ENCODE peak calls at places on chromosomes 1 and 21, in nine cellular contexts. A, V, O, Q, X, R, W, K and H are unnamed samples.

GRCh38 chr1:201009967-201010645 is 13.4 kb downstream of the KIF21B start:
- DNase-seq in A (peak), V (no peak), O (no peak), Q (no peak), X (no peak), R (no peak), W (peak), K (no peak), H (no peak)

GRCh38 chr21:27190601-27191000 is 223.7 kb upstream of the ADAMTS5 start:
- DNase-seq in A (no peak), V (peak), O (no peak), Q (peak), X (no peak), R (no peak), W (no peak), K (no peak), H (no peak)

GRCh38 chr21:40466893-40467483 is 380.0 kb downstream of the DSCAM start:
- DNase-seq in A (peak), V (peak), O (peak), Q (no peak), X (peak), R (no peak), W (peak), K (peak), H (peak)

GRCh38 chr1:14071581-14071980 is 371.6 kb downstream of the PRDM2 start:
- DNase-seq in A (no peak), V (peak), O (no peak), Q (no peak), X (no peak), R (no peak), W (no peak), K (no peak), H (no peak)

GRCh38 chr1:1988061-1988945 is 15.3 kb downstream of the CFAP74 start:
- DNase-seq in A (no peak), V (no peak), O (no peak), Q (no peak), X (no peak), R (no peak), W (no peak), K (peak), H (no peak)

GRCh38 chr1:229258031-229258850 is 12.7 kb upstream of the RAB4A start:
- DNase-seq in A (peak), V (peak), O (peak), Q (peak), X (peak), R (peak), W (peak), K (peak), H (peak)

GRCh38 chr1:86825294-86825693 is 88.6 kb downstream of the SELENOF start:
- DNase-seq in A (no peak), V (no peak), O (no peak), Q (peak), X (no peak), R (no peak), W (no peak), K (no peak), H (no peak)

GRCh38 chr1:153945795-153946621 is 510 bp downstream of the DENND4B start:
- DNase-seq in A (peak), V (peak), O (peak), Q (peak), X (peak), R (no peak), W (peak), K (peak), H (peak)

GRCh38 chr1:7434566-7434965 is 336.5 kb upstream of the VAMP3 start:
- DNase-seq in A (no peak), V (no peak), O (no peak), Q (no peak), X (no peak), R (no peak), W (no peak), K (no peak), H (no peak)

GRCh38 chr1:107877749-107878148 is 87.2 kb downstream of the VAV3 start:
- DNase-seq in A (no peak), V (no peak), O (peak), Q (peak), X (no peak), R (no peak), W (no peak), K (no peak), H (no peak)

GRCh38 chr1:168920456-168921094 is 185.9 kb upstream of the ATP1B1 start:
- DNase-seq in A (no peak), V (peak), O (no peak), Q (peak), X (no peak), R (peak), W (no peak), K (no peak), H (peak)

GRCh38 chr1:208238710-208239517 is 5.3 kb downstream of the PLXNA2 start:
- DNase-seq in A (peak), V (peak), O (peak), Q (peak), X (peak), R (peak), W (peak), K (peak), H (peak)

GRCh38 chr1:208216062-208216461 is 28.1 kb downstream of the PLXNA2 start:
- DNase-seq in A (no peak), V (peak), O (no peak), Q (peak), X (no peak), R (no peak), W (no peak), K (no peak), H (no peak)

GRCh38 chr1:153553691-153554608 is 4.9 kb upstream of the S100A3 start:
- DNase-seq in A (no peak), V (no peak), O (no peak), Q (peak), X (no peak), R (no peak), W (no peak), K (no peak), H (no peak)

GRCh38 chr21:41640756-41641509 is 125.9 kb downstream of the RIPK4 start:
- DNase-seq in A (no peak), V (peak), O (no peak), Q (peak), X (no peak), R (no peak), W (no peak), K (no peak), H (no peak)

GRCh38 chr21:26715116-26715515 is 130.1 kb downstream of the ADAMTS1 start:
- DNase-seq in A (no peak), V (no peak), O (no peak), Q (no peak), X (no peak), R (no peak), W (no peak), K (no peak), H (no peak)

GRCh38 chr21:26124421-26124833 is 46.1 kb downstream of the APP start:
- DNase-seq in A (no peak), V (no peak), O (no peak), Q (peak), X (no peak), R (no peak), W (no peak), K (no peak), H (peak)

GRCh38 chr1:11175461-11175860 is 13.7 kb upstream of the ANGPTL7 start:
- DNase-seq in A (no peak), V (no peak), O (no peak), Q (no peak), X (no peak), R (no peak), W (no peak), K (no peak), H (no peak)

DNA sequence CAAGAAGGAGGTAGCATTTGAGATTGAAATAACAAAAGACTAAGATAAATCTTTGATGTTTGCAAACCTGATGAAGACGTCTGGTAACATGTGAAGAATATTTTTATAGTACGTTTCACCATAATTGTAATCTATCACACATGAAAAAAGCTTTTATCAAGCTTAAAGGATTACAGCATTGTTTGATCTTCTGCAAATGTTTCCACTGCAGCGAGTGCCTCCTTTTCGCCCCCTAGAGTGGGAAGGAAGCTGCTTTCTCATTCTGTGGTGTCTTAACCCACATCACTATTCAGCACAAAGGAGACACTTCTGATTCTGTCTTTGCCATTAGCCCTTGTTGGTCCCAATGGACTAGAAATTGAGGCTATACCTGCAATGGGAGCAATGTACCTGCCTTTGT is 46.0 kb upstream of the IL12RB2 start:
- DNase-seq in A (peak), V (no peak), O (peak), Q (no peak), X (no peak), R (no peak), W (peak), K (no peak), H (peak)
- H3K4me2 ChIP-seq in A (no peak), V (no peak), O (no peak), Q (no peak), X (no peak), R (no peak), W (peak), K (no peak), H (no peak)

GRCh38 chr1:197466813-197467212 is 198.8 kb downstream of the CRB1 start:
- DNase-seq in A (no peak), V (no peak), O (no peak), Q (no peak), X (no peak), R (no peak), W (no peak), K (no peak), H (no peak)
- TF ChIP-seq EZH2phosphoT487 in A (no peak), V (no peak), O (no peak), Q (no peak), X (no peak), R (no peak), W (no peak), K (no peak), H (no peak)

GRCh38 chr1:173429517-173430477 is 47.3 kb upstream of the PRDX6 start:
- DNase-seq in A (peak), V (peak), O (peak), Q (peak), X (peak), R (peak), W (peak), K (no peak), H (peak)
- H3K4me2 ChIP-seq in A (peak), V (peak), O (peak), Q (peak), X (peak), R (peak), W (peak), K (peak), H (peak)

GRCh38 chr1:89993541-89993940 is 1.4 kb upstream of the ZNF326 start:
- DNase-seq in A (no peak), V (no peak), O (no peak), Q (no peak), X (no peak), R (no peak), W (no peak), K (no peak), H (no peak)
- TF ChIP-seq EZH2phosphoT487 in A (no peak), V (no peak), O (no peak), Q (no peak), X (no peak), R (no peak), W (no peak), K (no peak), H (no peak)

DNA sequence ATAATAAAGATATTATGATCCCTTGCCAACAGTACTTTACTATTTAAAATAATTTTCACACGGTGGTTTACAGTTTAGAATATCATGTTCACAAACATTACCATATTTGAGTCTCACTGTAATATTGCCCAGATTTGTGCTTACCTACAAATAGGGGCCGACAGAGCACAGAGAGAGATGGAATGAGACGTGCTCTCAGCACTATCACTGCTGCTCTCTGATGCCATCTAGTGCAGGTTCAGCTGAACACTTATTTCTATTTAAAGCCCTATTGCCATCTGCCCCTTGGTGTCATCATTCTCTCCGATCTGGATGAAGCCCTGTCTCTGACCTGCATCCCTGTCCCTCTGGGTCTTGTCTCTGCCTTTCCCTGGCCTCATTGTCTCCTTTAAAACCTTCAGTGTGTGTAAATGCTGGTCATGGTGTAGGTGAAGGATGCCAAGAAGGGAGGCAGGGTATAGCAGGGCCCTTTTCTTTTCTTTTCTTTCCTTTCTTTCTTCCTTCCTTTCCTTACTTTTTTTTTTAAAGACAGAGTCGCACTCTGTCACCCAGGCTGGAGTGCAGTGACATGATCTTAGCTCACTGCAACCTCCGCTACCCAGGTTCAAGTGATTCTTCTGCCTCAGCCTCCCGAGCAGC is 6.9 kb upstream of the GPATCH4 start:
- DNase-seq in A (peak), V (peak), O (peak), Q (peak), X (peak), R (peak), W (peak), K (peak), H (peak)
- H3K4me2 ChIP-seq in A (no peak), V (peak), O (peak), Q (no peak), X (peak), R (peak), W (no peak), K (peak), H (no peak)

GRCh38 chr1:193543259-193543658 is 356.8 kb upstream of the B3GALT2 start:
- DNase-seq in A (peak), V (no peak), O (no peak), Q (peak), X (no peak), R (no peak), W (no peak), K (no peak), H (peak)
- TF ChIP-seq EZH2phosphoT487 in A (no peak), V (no peak), O (no peak), Q (no peak), X (no peak), R (no peak), W (no peak), K (no peak), H (no peak)

DNA sequence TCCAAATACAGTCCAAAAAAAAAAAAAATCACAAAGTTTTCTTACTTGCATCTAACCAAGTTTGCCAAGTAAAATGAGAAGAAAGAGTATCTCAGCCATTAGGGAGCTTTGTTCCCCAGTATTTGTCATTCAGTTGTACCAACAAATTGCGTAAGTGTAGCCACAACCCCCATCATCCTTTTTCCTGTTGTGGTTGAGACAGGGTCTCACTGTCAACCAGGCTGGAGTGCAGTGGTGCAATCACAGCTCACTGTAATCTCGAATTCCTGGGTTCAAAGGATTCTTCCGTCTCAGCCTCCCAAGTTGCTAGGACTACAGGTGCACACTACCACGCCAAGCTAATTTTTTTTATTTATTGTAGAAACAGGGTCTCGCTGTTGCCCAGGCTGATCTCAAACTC is 9.5 kb downstream of the STX6 start:
- DNase-seq in A (no peak), V (no peak), O (no peak), Q (no peak), X (no peak), R (no peak), W (no peak), K (no peak), H (no peak)
- H3K4me2 ChIP-seq in A (no peak), V (no peak), O (no peak), Q (no peak), X (no peak), R (no peak), W (no peak), K (no peak), H (no peak)

GRCh38 chr1:27487927-27488522 is 1.9 kb downstream of the WASF2 start:
- DNase-seq in A (no peak), V (peak), O (peak), Q (peak), X (no peak), R (no peak), W (no peak), K (no peak), H (no peak)
- TF ChIP-seq EZH2phosphoT487 in A (no peak), V (no peak), O (no peak), Q (no peak), X (no peak), R (no peak), W (no peak), K (no peak), H (no peak)

GRCh38 chr1:23899070-23899469 is 14.1 kb downstream of the CNR2 start:
- DNase-seq in A (no peak), V (no peak), O (no peak), Q (no peak), X (peak), R (no peak), W (no peak), K (no peak), H (no peak)

GRCh38 chr1:23895993-23896392 is 17.2 kb downstream of the CNR2 start:
- DNase-seq in A (no peak), V (no peak), O (no peak), Q (no peak), X (no peak), R (no peak), W (no peak), K (no peak), H (no peak)

GRCh38 chr1:23897083-23897482 is 16.1 kb downstream of the CNR2 start:
- DNase-seq in A (no peak), V (no peak), O (no peak), Q (no peak), X (no peak), R (no peak), W (no peak), K (no peak), H (no peak)

GRCh38 chr1:23896491-23896890 is 16.7 kb downstream of the CNR2 start:
- DNase-seq in A (no peak), V (no peak), O (peak), Q (no peak), X (no peak), R (no peak), W (no peak), K (no peak), H (no peak)

GRCh38 chr1:23895082-23895481 is 18.1 kb downstream of the CNR2 start:
- DNase-seq in A (no peak), V (no peak), O (no peak), Q (no peak), X (no peak), R (no peak), W (no peak), K (no peak), H (no peak)
- H3K4me2 ChIP-seq in A (no peak), V (no peak), O (no peak), Q (no peak), X (no peak), R (no peak), W (no peak), K (no peak), H (no peak)